ENCODE peak calls at places on chromosomes 6 and 20, in four cellular contexts. D is OCI-LY7, H is GM23338, N is IMR-90. B is an unnamed sample.

GRCh38 chr6:139905404-139906052 is 531.1 kb upstream of the CITED2 start:
- DNase-seq in N (no peak), D (no peak), H (no peak), B (peak)

GRCh38 chr6:20639161-20639560 is 104.9 kb downstream of the CDKAL1 start:
- DNase-seq in D (no peak), N (no peak), H (no peak), B (no peak)

GRCh38 chr6:45780523-45780922 is 235.1 kb downstream of the CLIC5 start:
- DNase-seq in D (no peak), H (peak), N (no peak), B (no peak)

GRCh38 chr20:13524339-13524738 is 114.4 kb downstream of the TASP1 start:
- DNase-seq in N (no peak), H (no peak), D (no peak), B (no peak)

GRCh38 chr6:26653007-26653406 is 6.5 kb downstream of the ZNF322 start:
- DNase-seq in D (no peak), N (no peak), H (no peak), B (no peak)

GRCh38 chr20:59648720-59649119 is 44.4 kb downstream of the PHACTR3 start:
- DNase-seq in H (no peak), N (no peak), D (no peak), B (no peak)

GRCh38 chr6:118856301-118856700 is 37.7 kb upstream of the ASF1A start:
- DNase-seq in H (no peak), N (no peak), D (no peak), B (no peak)

GRCh38 chr6:41894366-41895299 is 542 bp downstream of the USP49 start:
- DNase-seq in D (no peak), N (no peak), H (peak), B (peak)

GRCh38 chr6:36160147-36160760 is 29.9 kb downstream of the MAPK13 start:
- DNase-seq in D (no peak), H (no peak), N (peak), B (no peak)

GRCh38 chr6:127855542-127856159 is 45.2 kb downstream of the THEMIS start:
- DNase-seq in H (peak), N (peak), D (no peak), B (peak)

GRCh38 chr20:62437985-62438384 is 10.6 kb upstream of the RBBP8NL start:
- DNase-seq in N (no peak), H (peak), D (no peak), B (no peak)

GRCh38 chr6:63677282-63677681 is 41.7 kb downstream of the PHF3 start:
- DNase-seq in N (no peak), H (no peak), D (no peak), B (no peak)

GRCh38 chr6:40953486-40953885 is 85.5 kb downstream of the UNC5CL start:
- DNase-seq in N (no peak), H (no peak), D (no peak), B (no peak)

GRCh38 chr6:81937296-81937937 is 184.9 kb upstream of the TENT5A start:
- DNase-seq in H (no peak), D (no peak), N (peak), B (no peak)

GRCh38 chr6:151004415-151005024 is 139.0 kb downstream of the MTHFD1L start:
- DNase-seq in N (peak), D (no peak), H (no peak), B (peak)

GRCh38 chr6:27809067-27809938 is 102.9 kb downstream of the OR2B2 start:
- DNase-seq in D (peak), N (no peak), H (no peak), B (no peak)

GRCh38 chr6:31559606-31559957 is 12.2 kb downstream of the NFKBIL1 start:
- DNase-seq in H (no peak), D (no peak), N (no peak), B (peak)

GRCh38 chr6:70151616-70152015 is 151.3 kb downstream of the COL9A1 start:
- DNase-seq in H (no peak), N (no peak), D (no peak), B (no peak)

GRCh38 chr6:14804001-14804401 is 441.9 kb upstream of the JARID2 start:
- DNase-seq in D (no peak), H (no peak), N (no peak), B (no peak)

GRCh38 chr6:1296542-1296941 is 15.4 kb upstream of the FOXQ1 start:
- DNase-seq in H (no peak), N (peak), D (no peak), B (no peak)

GRCh38 chr6:141050470-141050869 is 1082.3 kb upstream of the GJE1 start:
- DNase-seq in N (peak), D (no peak), H (no peak), B (no peak)

GRCh38 chr6:55659304-55659703 is 80.3 kb upstream of the HMGCLL1 start:
- DNase-seq in D (no peak), H (no peak), N (no peak), B (no peak)

GRCh38 chr6:37005061-37005810 is at the start of gene FGD2:
- DNase-seq in H (no peak), N (no peak), D (peak), B (no peak)

GRCh38 chr6:145569140-145569539 is 166.2 kb downstream of the EPM2A start:
- DNase-seq in N (peak), H (no peak), D (no peak), B (no peak)

GRCh38 chr6:154638369-154638768 is 94.8 kb upstream of the SCAF8 start:
- DNase-seq in N (peak), D (no peak), H (no peak), B (peak)

GRCh38 chr6:5152417-5152816 is 67.3 kb downstream of the PPP1R3G start:
- DNase-seq in H (no peak), D (no peak), N (no peak), B (no peak)

GRCh38 chr20:15643713-15644112 is 929.5 kb downstream of the KIF16B start:
- DNase-seq in H (peak), N (peak), D (peak), B (no peak)

GRCh38 chr20:5078399-5078958 is 41.3 kb downstream of the PCNA start:
- DNase-seq in D (peak), H (no peak), N (peak), B (peak)

GRCh38 chr6:119052292-119052889 is 26.1 kb downstream of the FAM184A start:
- DNase-seq in D (no peak), N (no peak), H (no peak), B (no peak)

DNA sequence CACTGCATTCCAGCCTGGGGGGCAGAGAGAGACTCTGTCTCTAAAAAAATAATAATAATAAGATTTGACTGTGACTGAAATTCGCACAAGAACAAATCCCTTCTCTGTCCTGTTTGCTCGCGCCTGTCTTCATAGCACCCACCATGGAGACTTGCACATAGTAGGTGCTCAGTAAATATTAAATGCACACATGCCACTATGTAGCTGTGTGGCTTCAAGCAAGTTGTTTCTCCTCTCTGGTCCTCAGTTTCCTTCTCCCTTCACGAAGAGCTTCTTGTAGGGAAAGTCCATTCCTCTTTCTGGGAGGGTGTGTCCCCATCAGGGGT is 15.4 kb upstream of the PTGIS start:
- DNase-seq in D (no peak), N (no peak), H (no peak), B (no peak)
- H3K27ac ChIP-seq in D (no peak), N (peak), H (no peak), B (peak)

GRCh38 chr6:142884214-142885035 is 60.6 kb downstream of the HIVEP2 start:
- DNase-seq in N (no peak), D (no peak), H (peak), B (no peak)
- H3K4me2 ChIP-seq in N (peak), D (peak), H (peak), B (peak)

DNA sequence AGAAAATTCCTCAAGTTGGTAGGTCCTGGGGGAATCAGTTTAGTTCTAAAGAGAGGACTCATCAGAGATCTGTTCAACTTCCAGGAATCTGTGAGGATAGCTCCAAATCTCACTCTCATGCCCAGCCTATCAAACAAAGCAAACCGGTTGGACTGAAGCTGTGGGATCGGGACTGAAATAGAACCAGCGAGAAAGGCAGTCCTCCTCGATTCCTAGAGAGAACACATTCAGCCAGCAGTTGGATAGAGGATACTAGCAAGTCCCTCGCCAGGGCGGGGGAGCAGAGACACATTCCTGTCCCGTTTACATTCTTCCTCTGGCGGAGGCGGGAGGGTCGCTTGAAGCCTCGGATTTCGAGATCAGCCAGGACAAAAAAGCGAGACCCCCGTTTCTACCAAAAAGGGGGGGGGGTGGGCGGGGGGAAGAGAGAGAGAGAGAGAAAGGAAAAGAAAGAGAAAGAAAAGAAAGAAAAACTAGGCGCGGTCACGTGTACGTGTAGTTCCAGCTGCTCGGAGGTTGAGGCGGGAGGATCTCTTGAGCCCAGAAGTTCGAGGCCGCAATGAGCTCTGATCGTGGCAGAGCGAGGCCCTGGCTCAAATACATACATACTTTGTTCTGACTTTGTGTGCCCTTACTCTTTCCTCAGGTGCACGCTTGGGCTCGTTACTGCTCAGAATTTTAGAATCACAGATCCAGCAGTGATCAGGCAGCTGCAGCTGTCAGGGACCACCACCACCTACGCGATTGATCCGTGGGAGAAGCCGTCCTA is 19.5 kb downstream of the ZNF311 start:
- DNase-seq in H (peak), N (peak), D (no peak), B (peak)
- H2AFZ ChIP-seq in H (peak), N (peak), D (no peak), B (peak)

GRCh38 chr6:13667655-13668054 is 44.0 kb downstream of the RANBP9 start:
- DNase-seq in H (no peak), D (no peak), N (no peak), B (no peak)

GRCh38 chr6:13666194-13667105 is 45.2 kb downstream of the RANBP9 start:
- DNase-seq in H (no peak), D (no peak), N (no peak), B (no peak)

GRCh38 chr6:13671742-13672141 is 39.9 kb downstream of the RANBP9 start:
- DNase-seq in N (no peak), H (no peak), D (no peak), B (no peak)

GRCh38 chr6:13669476-13669875 is 42.2 kb downstream of the RANBP9 start:
- DNase-seq in N (no peak), D (no peak), H (peak), B (no peak)

DNA sequence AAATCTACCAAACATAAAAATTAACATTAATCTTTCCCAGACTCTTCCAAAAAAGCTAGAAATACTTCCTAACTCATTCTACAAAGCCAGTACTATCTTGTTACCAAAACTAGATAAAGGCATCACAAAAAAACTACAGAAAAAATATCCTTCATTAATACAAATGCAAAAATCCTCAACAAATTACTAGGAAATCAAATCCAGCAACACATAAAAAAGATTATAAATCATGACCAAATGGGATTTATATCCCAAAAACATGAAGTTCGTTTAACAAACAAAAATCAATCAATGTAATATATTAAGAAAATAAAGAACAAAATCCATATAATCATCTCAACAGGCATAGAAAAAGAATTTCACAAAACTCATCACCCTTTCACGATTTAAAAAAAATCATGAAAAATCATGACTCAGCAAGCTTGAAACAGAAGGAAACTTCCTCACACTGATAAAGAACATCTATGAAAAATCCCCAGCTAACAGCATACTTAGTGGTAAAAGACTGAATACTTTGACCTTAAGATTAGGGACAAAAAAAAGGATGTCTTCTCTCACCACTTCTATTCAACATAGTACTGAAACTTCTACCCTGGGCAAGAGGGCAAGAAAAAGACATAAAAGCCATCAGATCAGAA is 43.2 kb downstream of the RANBP9 start:
- DNase-seq in D (peak), N (no peak), H (no peak), B (no peak)
- H3K27ac ChIP-seq in D (no peak), N (no peak), H (no peak), B (no peak)

B was measured in osteoblast.